ENCODE peak calls at places on chromosomes 16 and 17, in eight cellular contexts. U is HL-60, K is AG04450, M is A549, X is pancreas, Q is GM23338, L is prostate gland, V is left ventricle myocardium inferior. I is an unnamed sample.

GRCh38 chr16:63808730-63809129 is 1313.1 kb downstream of the CDH11 start:
- DNase-seq in V (no peak), X (no peak), Q (no peak), L (no peak), M (no peak), U (no peak), K (no peak), I (no peak)

GRCh38 chr16:68227850-68228553 is 7.9 kb downstream of the ESRP2 start:
- DNase-seq in Q (no peak), K (no peak), M (no peak), X (peak), V (no peak), L (no peak), U (no peak), I (no peak)

GRCh38 chr16:87678618-87679017 is 76.3 kb downstream of the JPH3 start:
- DNase-seq in U (no peak), X (no peak), L (no peak), Q (no peak), M (peak), V (no peak), K (no peak), I (no peak)

GRCh38 chr16:30750876-30751465 is 2.7 kb downstream of the PHKG2 start:
- DNase-seq in L (no peak), V (no peak), Q (no peak), M (no peak), U (no peak), X (no peak), K (no peak), I (no peak)

GRCh38 chr17:2688351-2689342 is 22.9 kb downstream of the CLUH start:
- DNase-seq in M (no peak), V (peak), Q (no peak), X (peak), K (no peak), U (no peak), L (no peak), I (no peak)

GRCh38 chr17:32771396-32771795 is 105.5 kb downstream of the MYO1D start:
- DNase-seq in L (no peak), K (no peak), V (no peak), X (no peak), Q (no peak), U (no peak), M (peak), I (no peak)

GRCh38 chr17:39903158-39903884 is 15.1 kb downstream of the GSDMB start:
- DNase-seq in K (no peak), L (no peak), M (no peak), Q (no peak), U (no peak), X (no peak), V (no peak), I (no peak)

GRCh38 chr16:27365142-27366089 is 36.6 kb upstream of the IL21R start:
- DNase-seq in X (no peak), K (peak), V (no peak), M (no peak), L (no peak), Q (no peak), U (no peak), I (no peak)

GRCh38 chr17:9890124-9890523 is 14.9 kb downstream of the RCVRN start:
- DNase-seq in L (no peak), X (no peak), K (no peak), M (peak), V (no peak), Q (peak), U (no peak), I (no peak)

GRCh38 chr17:55356440-55357328 is 65.0 kb downstream of the MMD start:
- DNase-seq in Q (peak), K (peak), M (peak), X (no peak), V (peak), L (peak), U (no peak), I (peak)

GRCh38 chr17:67435122-67435521 is 58.0 kb downstream of the PITPNC1 start:
- DNase-seq in L (no peak), V (no peak), Q (no peak), M (no peak), U (peak), K (no peak), X (no peak), I (no peak)

GRCh38 chr17:28725660-28726395 is at the start of gene TLCD1:
- DNase-seq in K (no peak), Q (peak), U (peak), L (peak), V (peak), M (peak), X (peak), I (no peak)

GRCh38 chr17:40519089-40519775 is 17.8 kb upstream of the TNS4 start:
- DNase-seq in M (no peak), L (no peak), X (no peak), V (no peak), Q (no peak), K (no peak), U (no peak), I (no peak)

GRCh38 chr17:14086189-14086588 is 16.9 kb downstream of the COX10 start:
- DNase-seq in M (no peak), V (no peak), Q (no peak), K (no peak), L (no peak), X (no peak), U (no peak), I (no peak)

GRCh38 chr16:72109966-72110530 is 16.4 kb downstream of the DHX38 start:
- DNase-seq in K (no peak), V (no peak), M (no peak), L (no peak), U (no peak), X (no peak), Q (no peak), I (no peak)

GRCh38 chr16:2275476-2276450 is 7.8 kb upstream of the RNPS1 start:
- DNase-seq in L (no peak), K (no peak), U (no peak), V (peak), X (peak), Q (no peak), M (no peak), I (no peak)

GRCh38 chr17:58447039-58447975 is 30.0 kb upstream of the RNF43 start:
- DNase-seq in V (peak), L (peak), Q (peak), M (peak), K (peak), X (peak), U (peak), I (no peak)

GRCh38 chr17:83151442-83152220 is 72.2 kb downstream of the METRNL start:
- DNase-seq in X (no peak), L (no peak), M (no peak), K (no peak), U (no peak), Q (peak), V (no peak), I (peak)

GRCh38 chr16:24396350-24397271 is 140.5 kb downstream of the CACNG3 start:
- DNase-seq in V (no peak), U (no peak), K (no peak), M (no peak), L (no peak), X (no peak), Q (no peak), I (no peak)

GRCh38 chr16:15498427-15499175 is 64.2 kb downstream of the BMERB1 start:
- DNase-seq in L (no peak), V (no peak), K (no peak), M (no peak), X (no peak), U (no peak), Q (peak), I (no peak)

GRCh38 chr17:64024215-64024654 is 3.8 kb upstream of the ICAM2 start:
- DNase-seq in M (no peak), L (no peak), Q (no peak), K (no peak), V (no peak), U (no peak), X (no peak), I (no peak)

GRCh38 chr17:1077536-1078061 is 80.7 kb downstream of the TIMM22 start:
- DNase-seq in U (no peak), X (peak), K (no peak), V (no peak), L (no peak), M (no peak), Q (no peak), I (no peak)

GRCh38 chr17:79341529-79341780 is 266.8 kb downstream of the ENGASE start:
- DNase-seq in K (no peak), M (no peak), L (no peak), X (no peak), U (no peak), Q (no peak), V (no peak), I (no peak)

GRCh38 chr16:30185683-30186421 is 2.5 kb downstream of the CORO1A start:
- DNase-seq in K (no peak), L (no peak), Q (peak), M (no peak), V (peak), X (peak), U (peak), I (peak)

GRCh38 chr16:23990507-23990906 is 154.7 kb downstream of the PRKCB start:
- DNase-seq in Q (no peak), L (no peak), X (no peak), V (no peak), M (no peak), K (no peak), U (no peak), I (no peak)

GRCh38 chr17:8253801-8254200 is 4.7 kb downstream of the PFAS start:
- DNase-seq in M (no peak), K (no peak), X (peak), U (no peak), V (no peak), Q (no peak), L (peak), I (no peak)

GRCh38 chr17:80455328-80455710 is 21.1 kb downstream of the NPTX1 start:
- DNase-seq in L (no peak), Q (peak), V (no peak), U (no peak), K (no peak), M (peak), X (peak), I (no peak)

GRCh38 chr16:66858740-66859396 is 14.7 kb downstream of the CA7 start:
- DNase-seq in K (no peak), Q (no peak), V (peak), L (no peak), X (no peak), M (peak), U (no peak), I (peak)

GRCh38 chr17:73787721-73788051 is 143.4 kb upstream of the SDK2 start:
- DNase-seq in M (no peak), K (no peak), U (no peak), Q (no peak), X (no peak), V (no peak), L (no peak), I (no peak)

GRCh38 chr16:69036399-69037091 is 68.9 kb upstream of the HAS3 start:
- DNase-seq in K (no peak), M (no peak), X (no peak), U (no peak), Q (no peak), L (no peak), V (no peak), I (no peak)

GRCh38 chr16:65975049-65975708 is 391.3 kb upstream of the CDH5 start:
- DNase-seq in Q (peak), L (no peak), X (no peak), U (no peak), K (peak), V (no peak), M (no peak), I (no peak)

GRCh38 chr16:4410335-4411075 is 5.9 kb downstream of the CORO7 start:
- DNase-seq in V (no peak), M (no peak), K (peak), L (peak), Q (no peak), U (no peak), X (no peak), I (peak)

GRCh38 chr17:13665872-13666635 is 64.3 kb upstream of the HS3ST3A1 start:
- DNase-seq in M (no peak), X (peak), Q (no peak), L (no peak), K (no peak), U (no peak), V (no peak), I (no peak)

GRCh38 chr17:37506678-37507077 is 17.0 kb downstream of the DUSP14 start:
- DNase-seq in K (no peak), Q (peak), L (no peak), V (no peak), X (no peak), U (peak), M (peak), I (peak)

GRCh38 chr17:76601042-76601441 is 15.4 kb upstream of the ST6GALNAC2 start:
- DNase-seq in M (no peak), K (no peak), U (no peak), V (no peak), Q (no peak), L (no peak), X (no peak), I (no peak)

GRCh38 chr16:54174750-54175149 is 111.8 kb downstream of the IRX3 start:
- DNase-seq in X (no peak), L (no peak), M (no peak), V (no peak), Q (no peak), K (no peak), U (no peak), I (no peak)

GRCh38 chr16:54174201-54174600 is 112.4 kb downstream of the IRX3 start:
- DNase-seq in U (no peak), M (no peak), Q (peak), V (no peak), K (no peak), X (no peak), L (no peak), I (no peak)

GRCh38 chr16:54175552-54176375 is 110.8 kb downstream of the IRX3 start:
- DNase-seq in Q (no peak), U (no peak), L (no peak), K (no peak), M (no peak), X (no peak), V (no peak), I (no peak)

GRCh38 chr16:54176376-54176901 is 110.1 kb downstream of the IRX3 start:
- DNase-seq in L (no peak), V (no peak), Q (peak), M (no peak), K (no peak), X (no peak), U (no peak), I (no peak)

GRCh38 chr16:54175169-54175551 is 111.4 kb downstream of the IRX3 start:
- DNase-seq in X (no peak), M (no peak), Q (no peak), L (no peak), U (no peak), V (no peak), K (no peak), I (no peak)
- TF ChIP-seq CTCF in X (no peak), M (no peak), Q (no peak), L (no peak), U (no peak), V (no peak), K (no peak), I (no peak)

GRCh38 chr16:28497861-28498599 is 3.6 kb downstream of the APOBR start:
- DNase-seq in Q (no peak), X (peak), M (no peak), V (no peak), U (no peak), K (no peak), L (no peak), I (no peak)
- H3K27ac ChIP-seq in Q (no peak), X (no peak), M (no peak), V (no peak), U (no peak), K (no peak), L (no peak), I (no peak)

GRCh38 chr17:44652727-44653126 is 3.5 kb upstream of the MEIOC start:
- DNase-seq in L (no peak), Q (no peak), V (no peak), X (no peak), U (no peak), K (no peak), M (no peak), I (no peak)

GRCh38 chr17:44653384-44653783 is 2.9 kb upstream of the MEIOC start:
- DNase-seq in M (no peak), L (no peak), V (no peak), Q (no peak), K (no peak), X (no peak), U (no peak), I (no peak)

GRCh38 chr17:44653954-44654353 is 2.3 kb upstream of the MEIOC start:
- DNase-seq in Q (no peak), L (no peak), V (no peak), K (no peak), U (no peak), M (no peak), X (no peak), I (no peak)

GRCh38 chr17:44651228-44651627 is 5.0 kb upstream of the MEIOC start:
- DNase-seq in M (no peak), L (no peak), Q (no peak), X (no peak), U (no peak), K (no peak), V (no peak), I (no peak)

GRCh38 chr17:44655983-44656700 is at the start of gene MEIOC:
- DNase-seq in V (no peak), M (peak), U (peak), L (no peak), K (no peak), Q (peak), X (peak), I (no peak)
- TF ChIP-seq CTCF in V (no peak), M (peak), U (peak), L (no peak), K (peak), Q (peak), X (no peak), I (no peak)

GRCh38 chr17:43398724-43399595 is at the start of gene ARL4D:
- DNase-seq in M (peak), V (peak), K (no peak), L (peak), Q (peak), X (peak), U (no peak), I (peak)
- H3K27ac ChIP-seq in M (peak), V (peak), K (no peak), L (peak), Q (no peak), X (peak), U (no peak), I (peak)

GRCh38 chr17:78114831-78115723 is 13.5 kb downstream of the TMC6 start:
- DNase-seq in M (no peak), U (no peak), L (peak), K (no peak), X (peak), V (peak), Q (no peak), I (peak)

GRCh38 chr17:78113804-78114785 is 14.5 kb downstream of the TMC6 start:
- DNase-seq in K (no peak), V (no peak), U (no peak), Q (no peak), X (no peak), L (no peak), M (no peak), I (no peak)

GRCh38 chr17:78116411-78116810 is 12.1 kb downstream of the TMC6 start:
- DNase-seq in Q (no peak), U (no peak), K (no peak), L (no peak), M (no peak), X (no peak), V (no peak), I (no peak)

GRCh38 chr17:78118801-78119241 is 9.7 kb downstream of the TMC6 start:
- DNase-seq in K (no peak), X (peak), M (no peak), U (no peak), L (no peak), Q (no peak), V (no peak), I (no peak)

GRCh38 chr17:78117027-78117981 is 11.3 kb downstream of the TMC6 start:
- DNase-seq in M (no peak), V (no peak), Q (peak), L (no peak), X (peak), U (no peak), K (no peak), I (no peak)
- TF ChIP-seq CTCF in M (peak), V (peak), Q (peak), L (peak), X (peak), U (no peak), K (peak), I (peak)

GRCh38 chr17:49976828-49977202 is 7.8 kb downstream of the DLX4 start:
- DNase-seq in M (no peak), X (no peak), V (no peak), Q (no peak), L (no peak), K (no peak), U (no peak), I (no peak)
- H3K27ac ChIP-seq in M (no peak), X (no peak), V (no peak), Q (no peak), L (no peak), K (no peak), U (no peak), I (no peak)

GRCh38 chr16:57838161-57838560 is 35.9 kb upstream of the KIFC3 start:
- DNase-seq in K (no peak), X (no peak), L (no peak), U (no peak), Q (no peak), V (no peak), M (no peak), I (peak)
- TF ChIP-seq CTCF in K (no peak), X (no peak), L (no peak), U (no peak), Q (no peak), V (no peak), M (no peak), I (no peak)

GRCh38 chr17:34369571-34369970 is 6.5 kb upstream of the CCL1 start:
- DNase-seq in X (no peak), V (no peak), U (no peak), M (no peak), K (no peak), L (no peak), Q (no peak), I (no peak)
- H3K27ac ChIP-seq in X (no peak), V (no peak), U (no peak), M (no peak), K (no peak), L (no peak), Q (no peak), I (no peak)

I was measured in dorsolateral prefrontal cortex.